ENCODE peak calls at places on chromosomes 16 and 17, in ten cellular contexts. U is nephron progenitor cell, J is cardiac muscle cell, G is brain microvascular endothelial cell, R is endothelial cell, S is H1, I is lower leg skin, N is AG09309, V is thyroid gland, H is heart left ventricle. F is an unnamed sample.

GRCh38 chr17:59620064-59620359 is 317 bp downstream of the CLTC start:
- DNase-seq in U (no peak), J (no peak), G (no peak), R (no peak), S (no peak), I (no peak), N (no peak), V (no peak), H (no peak), F (no peak)

GRCh38 chr16:19119564-19119963 is 5.8 kb downstream of the ITPRIPL2 start:
- DNase-seq in U (no peak), J (no peak), G (peak), R (no peak), S (no peak), I (no peak), N (peak), V (no peak), H (no peak), F (no peak)

GRCh38 chr17:6799738-6800137 is 23.7 kb downstream of the FBXO39 start:
- DNase-seq in U (no peak), J (no peak), G (no peak), R (no peak), S (no peak), I (no peak), N (no peak), V (no peak), H (no peak), F (no peak)

GRCh38 chr16:77553130-77553529 is 118.3 kb upstream of the ADAMTS18 start:
- DNase-seq in U (no peak), J (peak), G (no peak), R (no peak), S (no peak), I (no peak), N (no peak), V (peak), H (no peak), F (no peak)

GRCh38 chr17:12627177-12627629 is 38.5 kb upstream of the MYOCD start:
- DNase-seq in U (no peak), J (no peak), G (peak), R (no peak), S (no peak), I (no peak), N (peak), V (no peak), H (peak), F (no peak)

GRCh38 chr17:65294184-65294719 is 157.1 kb downstream of the RGS9 start:
- DNase-seq in U (peak), J (peak), G (peak), R (peak), S (peak), I (peak), N (no peak), V (peak), H (peak), F (no peak)

GRCh38 chr17:40326832-40327199 is 17.8 kb downstream of the RARA start:
- DNase-seq in U (no peak), J (no peak), G (no peak), R (no peak), S (no peak), I (no peak), N (no peak), V (no peak), H (no peak), F (no peak)

GRCh38 chr17:4788807-4789700 is at the start of gene GLTPD2:
- DNase-seq in U (peak), J (peak), G (no peak), R (peak), S (no peak), I (no peak), N (no peak), V (no peak), H (no peak), F (no peak)

GRCh38 chr16:88799569-88800276 is 3.9 kb upstream of the CDT1 start:
- DNase-seq in U (no peak), J (no peak), G (no peak), R (no peak), S (no peak), I (no peak), N (no peak), V (no peak), H (no peak), F (no peak)

GRCh38 chr16:57624806-57625500 is 3.5 kb upstream of the ADGRG1 start:
- DNase-seq in U (no peak), J (no peak), G (no peak), R (no peak), S (no peak), I (no peak), N (no peak), V (no peak), H (no peak), F (no peak)

GRCh38 chr16:9128346-9129342 is 37.2 kb downstream of the HAPSTR1 start:
- DNase-seq in U (no peak), J (no peak), G (peak), R (no peak), S (no peak), I (peak), N (no peak), V (no peak), H (no peak), F (peak)

GRCh38 chr16:84369105-84369504 is 767 bp downstream of the ATP2C2 start:
- DNase-seq in U (no peak), J (no peak), G (no peak), R (no peak), S (no peak), I (no peak), N (no peak), V (no peak), H (no peak), F (no peak)

GRCh38 chr16:69477546-69477945 is 53.1 kb downstream of the CYB5B start:
- DNase-seq in U (no peak), J (no peak), G (peak), R (no peak), S (no peak), I (no peak), N (no peak), V (no peak), H (no peak), F (peak)

GRCh38 chr17:69012895-69013805 is 47.6 kb downstream of the ABCA9 start:
- DNase-seq in U (no peak), J (no peak), G (peak), R (no peak), S (no peak), I (no peak), N (peak), V (no peak), H (no peak), F (no peak)

GRCh38 chr17:740240-741055 is 8.1 kb downstream of the TLCD3A start:
- DNase-seq in U (no peak), J (no peak), G (no peak), R (no peak), S (no peak), I (no peak), N (no peak), V (no peak), H (no peak), F (no peak)

GRCh38 chr16:2033057-2033911 is 6.6 kb downstream of the NHERF2 start:
- DNase-seq in U (peak), J (peak), G (peak), R (no peak), S (no peak), I (no peak), N (no peak), V (no peak), H (peak), F (no peak)

GRCh38 chr16:88930716-88931115 is 46.3 kb downstream of the CBFA2T3 start:
- DNase-seq in U (no peak), J (no peak), G (no peak), R (no peak), S (no peak), I (no peak), N (no peak), V (no peak), H (no peak), F (no peak)

GRCh38 chr16:49463529-49463928 is 89.9 kb downstream of the C16orf78 start:
- DNase-seq in U (no peak), J (no peak), G (no peak), R (no peak), S (no peak), I (peak), N (no peak), V (peak), H (no peak), F (peak)

GRCh38 chr16:11913425-11914079 is 2.2 kb downstream of the GSPT1 start:
- DNase-seq in U (no peak), J (no peak), G (no peak), R (no peak), S (no peak), I (no peak), N (no peak), V (no peak), H (no peak), F (no peak)

GRCh38 chr17:77281024-77281903 is 140.5 kb downstream of the SEC14L1 start:
- DNase-seq in U (peak), J (peak), G (no peak), R (peak), S (no peak), I (no peak), N (no peak), V (peak), H (no peak), F (no peak)

GRCh38 chr16:62036101-62036806 is at the start of gene CDH8:
- DNase-seq in U (peak), J (peak), G (peak), R (peak), S (no peak), I (peak), N (no peak), V (no peak), H (no peak), F (peak)

GRCh38 chr16:50607970-50608557 is 59.9 kb downstream of the NKD1 start:
- DNase-seq in U (no peak), J (no peak), G (no peak), R (no peak), S (no peak), I (no peak), N (no peak), V (no peak), H (no peak), F (no peak)

GRCh38 chr16:84292032-84292431 is 2.6 kb upstream of the WFDC1 start:
- DNase-seq in U (no peak), J (no peak), G (no peak), R (no peak), S (no peak), I (no peak), N (no peak), V (no peak), H (no peak), F (no peak)

GRCh38 chr17:82065638-82066303 is at the start of gene DUS1L:
- DNase-seq in U (peak), J (peak), G (no peak), R (peak), S (no peak), I (peak), N (no peak), V (peak), H (peak), F (no peak)

GRCh38 chr17:5264930-5265329 is 17.2 kb upstream of the RABEP1 start:
- DNase-seq in U (no peak), J (no peak), G (no peak), R (no peak), S (no peak), I (no peak), N (no peak), V (no peak), H (no peak), F (no peak)

GRCh38 chr17:77781536-77781935 is 177.0 kb upstream of the TNRC6C start:
- DNase-seq in U (no peak), J (no peak), G (no peak), R (no peak), S (no peak), I (no peak), N (no peak), V (no peak), H (no peak), F (no peak)

GRCh38 chr17:62083651-62084050 is 18.6 kb upstream of the MED13 start:
- DNase-seq in U (no peak), J (no peak), G (no peak), R (no peak), S (no peak), I (no peak), N (no peak), V (no peak), H (no peak), F (no peak)

GRCh38 chr17:18362509-18363020 is 785 bp downstream of the SHMT1 start:
- DNase-seq in U (peak), J (peak), G (no peak), R (peak), S (no peak), I (peak), N (no peak), V (peak), H (peak), F (no peak)

GRCh38 chr16:14310519-14310991 is 239.4 kb downstream of the MRTFB start:
- DNase-seq in U (no peak), J (no peak), G (no peak), R (no peak), S (no peak), I (no peak), N (no peak), V (no peak), H (no peak), F (no peak)

GRCh38 chr16:10565167-10565566 is 15.2 kb downstream of the EMP2 start:
- DNase-seq in U (no peak), J (no peak), G (no peak), R (no peak), S (no peak), I (no peak), N (no peak), V (no peak), H (peak), F (no peak)

GRCh38 chr17:82305727-82306300 is 11.6 kb downstream of the CD7 start:
- DNase-seq in U (no peak), J (no peak), G (no peak), R (no peak), S (no peak), I (no peak), N (no peak), V (no peak), H (no peak), F (no peak)

GRCh38 chr17:29292992-29293889 is 707 bp downstream of the NUFIP2 start:
- DNase-seq in U (peak), J (peak), G (peak), R (peak), S (no peak), I (peak), N (no peak), V (peak), H (peak), F (peak)

GRCh38 chr16:48053346-48053745 is 102.4 kb downstream of the ABCC12 start:
- DNase-seq in U (peak), J (peak), G (peak), R (no peak), S (no peak), I (peak), N (no peak), V (peak), H (no peak), F (no peak)

GRCh38 chr17:45098081-45098868 is 34.0 kb downstream of the PLCD3 start:
- DNase-seq in U (no peak), J (no peak), G (no peak), R (no peak), S (no peak), I (no peak), N (no peak), V (no peak), H (no peak), F (no peak)

GRCh38 chr17:34740516-34740915 is 161.1 kb downstream of the TMEM132E start:
- DNase-seq in U (no peak), J (no peak), G (no peak), R (no peak), S (no peak), I (peak), N (no peak), V (no peak), H (no peak), F (no peak)

GRCh38 chr17:77489239-77489897 is 348.6 kb downstream of the SEC14L1 start:
- DNase-seq in U (no peak), J (no peak), G (no peak), R (no peak), S (no peak), I (no peak), N (no peak), V (no peak), H (peak), F (no peak)

GRCh38 chr17:73841431-73842060 is 197.3 kb upstream of the SDK2 start:
- DNase-seq in U (no peak), J (peak), G (no peak), R (peak), S (no peak), I (no peak), N (no peak), V (no peak), H (no peak), F (no peak)
- TF ChIP-seq CTCF in U (peak), J (peak), G (peak), R (peak), S (peak), I (no peak), N (no peak), V (peak), H (peak), F (peak)

DNA sequence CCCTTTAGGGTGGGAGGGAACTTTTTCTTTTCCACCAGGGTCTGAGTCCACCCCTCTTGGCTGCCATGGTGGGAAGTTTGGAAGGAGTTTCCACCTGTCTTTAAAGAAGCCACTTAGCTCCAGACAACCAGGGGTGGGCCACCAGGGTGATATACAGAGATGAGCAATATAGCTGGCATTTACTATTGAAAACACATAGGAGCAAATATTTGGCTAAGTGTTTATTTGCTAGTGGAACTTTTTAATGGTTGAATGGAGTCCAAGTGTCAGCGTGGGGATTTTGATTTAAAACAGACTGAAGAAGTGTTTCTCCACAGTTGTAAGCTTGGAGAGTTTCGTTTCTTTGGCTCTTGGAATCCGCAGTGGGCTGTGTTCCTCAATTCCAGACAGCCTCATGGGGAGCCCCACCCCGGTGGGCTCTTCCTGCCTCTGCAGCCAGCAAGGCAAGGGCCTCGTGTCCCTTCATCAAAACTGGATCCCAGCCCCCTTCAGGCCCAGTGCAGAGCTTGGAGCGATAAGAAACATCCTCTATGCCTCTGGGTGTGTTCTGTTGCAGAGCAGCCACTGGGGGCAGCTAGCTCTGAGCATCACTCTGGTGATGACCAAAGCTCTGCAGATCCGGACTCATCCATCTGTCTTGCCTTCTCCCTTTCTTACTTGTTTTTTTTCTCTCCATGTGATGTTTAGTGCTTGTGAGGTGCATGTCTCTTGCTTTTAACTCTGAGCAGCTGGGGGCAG is 36.1 kb downstream of the NOG start:
- DNase-seq in U (peak), J (peak), G (peak), R (peak), S (peak), I (no peak), N (no peak), V (no peak), H (no peak), F (no peak)
- TF ChIP-seq CTCF in U (peak), J (peak), G (peak), R (no peak), S (peak), I (no peak), N (peak), V (no peak), H (peak), F (peak)

GRCh38 chr17:14301761-14302401 is 1.0 kb downstream of the HS3ST3B1 start:
- DNase-seq in U (no peak), J (peak), G (peak), R (peak), S (no peak), I (peak), N (no peak), V (peak), H (no peak), F (peak)

GRCh38 chr17:14301279-14301760 is 439 bp downstream of the HS3ST3B1 start:
- DNase-seq in U (no peak), J (peak), G (no peak), R (peak), S (no peak), I (no peak), N (no peak), V (no peak), H (no peak), F (peak)

GRCh38 chr17:14299261-14300093 is 1.4 kb upstream of the HS3ST3B1 start:
- DNase-seq in U (peak), J (peak), G (no peak), R (peak), S (no peak), I (peak), N (no peak), V (peak), H (peak), F (peak)

GRCh38 chr17:14302421-14303099 is 1.7 kb downstream of the HS3ST3B1 start:
- DNase-seq in U (peak), J (peak), G (peak), R (peak), S (no peak), I (peak), N (no peak), V (peak), H (peak), F (peak)

GRCh38 chr17:14300628-14301278 is at the start of gene HS3ST3B1:
- DNase-seq in U (peak), J (peak), G (peak), R (peak), S (peak), I (peak), N (peak), V (peak), H (peak), F (peak)
- TF ChIP-seq CTCF in U (no peak), J (peak), G (peak), R (no peak), S (no peak), I (peak), N (peak), V (peak), H (no peak), F (peak)

GRCh38 chr17:1808649-1809048 is 21.1 kb downstream of the SMYD4 start:
- DNase-seq in U (no peak), J (no peak), G (no peak), R (no peak), S (no peak), I (no peak), N (no peak), V (no peak), H (no peak), F (no peak)

GRCh38 chr17:1813088-1813487 is 16.6 kb downstream of the SMYD4 start:
- DNase-seq in U (no peak), J (no peak), G (no peak), R (no peak), S (no peak), I (no peak), N (peak), V (no peak), H (no peak), F (no peak)

GRCh38 chr17:1810450-1811103 is 19.1 kb downstream of the SMYD4 start:
- DNase-seq in U (no peak), J (no peak), G (no peak), R (no peak), S (no peak), I (no peak), N (no peak), V (no peak), H (no peak), F (no peak)
- TF ChIP-seq CTCF in U (no peak), J (no peak), G (no peak), R (no peak), S (no peak), I (no peak), N (no peak), V (no peak), H (no peak), F (no peak)

DNA sequence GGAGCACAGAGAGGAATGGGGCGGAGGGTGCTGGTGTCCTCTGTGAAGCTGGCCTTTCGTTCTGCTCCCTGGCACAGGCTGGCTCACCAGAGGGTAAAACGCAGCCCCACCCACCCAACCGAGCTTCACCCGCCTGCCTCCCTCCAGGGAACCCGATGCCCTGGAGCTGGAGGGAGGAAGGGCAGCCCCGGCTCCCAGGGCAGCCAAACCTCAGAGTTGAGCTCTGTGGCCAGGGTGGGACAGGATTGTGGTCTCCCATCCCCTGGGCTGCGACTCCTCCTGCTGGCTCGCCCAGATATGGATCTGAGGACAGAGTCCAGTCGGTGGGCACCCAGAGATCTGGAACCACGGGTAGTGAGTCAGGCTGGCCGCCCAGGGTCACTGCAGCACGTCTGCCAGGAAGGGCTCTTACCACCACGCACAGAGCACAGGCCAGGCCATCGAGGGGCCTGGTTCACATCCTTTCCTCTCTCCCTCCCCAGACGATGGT is 42.6 kb upstream of the CHMP6 start:
- DNase-seq in U (no peak), J (no peak), G (no peak), R (no peak), S (no peak), I (no peak), N (no peak), V (no peak), H (peak), F (no peak)
- TF ChIP-seq CTCF in U (no peak), J (no peak), G (peak), R (no peak), S (no peak), I (no peak), N (no peak), V (no peak), H (no peak), F (no peak)

DNA sequence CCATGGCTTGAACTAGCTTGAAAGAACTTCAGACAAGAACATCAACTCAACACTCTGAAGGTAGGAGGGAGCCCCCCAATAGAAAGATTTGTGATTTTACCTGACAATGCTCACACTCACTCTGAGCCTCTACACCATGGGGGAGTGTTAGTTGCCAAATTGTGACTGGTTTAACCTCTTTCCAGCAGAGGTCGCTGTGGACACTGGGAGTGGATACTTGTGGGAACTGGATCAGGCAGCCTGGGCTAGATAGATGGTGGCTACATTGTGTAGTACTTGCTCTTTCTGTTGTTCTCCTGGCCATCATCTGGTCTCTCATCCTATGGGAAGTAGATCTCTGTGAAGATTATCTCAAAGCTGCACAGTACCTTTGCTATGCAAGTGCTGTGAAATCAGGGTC is 2.9 kb downstream of the SMPD3 start:
- DNase-seq in U (peak), J (peak), G (peak), R (peak), S (no peak), I (no peak), N (no peak), V (peak), H (no peak), F (no peak)
- TF ChIP-seq CTCF in U (peak), J (peak), G (peak), R (peak), S (peak), I (no peak), N (peak), V (no peak), H (peak), F (peak)

F was measured in type B pancreatic cell.